ENCODE peak calls at places on chromosomes 12 and 14, in nine cellular contexts. One of them, this sample, is unnamed.
A peak's percentile ranks its signal among the peaks of the same experiment; 100 is the strongest.

GRCh38 chr12:77928078-77928477 is 97.4 kb downstream of the NAV3 start:
- DNase-seq in neural crest cell: no peak
- DNase-seq in kidney epithelial cell: no peak
- DNase-seq in SK-N-SH: no peak
- DNase-seq in left lung: no peak
- DNase-seq in MCF 10A: no peak
- DNase-seq in psoas muscle: no peak
- DNase-seq in fibroblast of the aortic adventitia: no peak
- DNase-seq in H9: no peak
- DNase-seq in this sample: no peak

GRCh38 chr14:49953196-49953595 is 60.3 kb downstream of the ARF6 start:
- DNase-seq in neural crest cell: no peak
- DNase-seq in kidney epithelial cell: no peak
- DNase-seq in SK-N-SH: no peak
- DNase-seq in left lung: no peak
- DNase-seq in MCF 10A: no peak
- DNase-seq in psoas muscle: no peak
- DNase-seq in fibroblast of the aortic adventitia: no peak
- DNase-seq in H9: no peak
- DNase-seq in this sample: no peak

GRCh38 chr14:71693373-71693772 is 238.9 kb upstream of the RGS6 start:
- DNase-seq in neural crest cell: no peak
- DNase-seq in kidney epithelial cell: no peak
- DNase-seq in SK-N-SH: peak; percentile 26
- DNase-seq in left lung: no peak
- DNase-seq in MCF 10A: no peak
- DNase-seq in psoas muscle: no peak
- DNase-seq in fibroblast of the aortic adventitia: peak; percentile 72
- DNase-seq in H9: no peak
- DNase-seq in this sample: no peak

GRCh38 chr14:54881761-54882401 is 20.7 kb downstream of the GCH1 start:
- DNase-seq in neural crest cell: no peak
- DNase-seq in kidney epithelial cell: no peak
- DNase-seq in SK-N-SH: no peak
- DNase-seq in left lung: no peak
- DNase-seq in MCF 10A: no peak
- DNase-seq in psoas muscle: no peak
- DNase-seq in fibroblast of the aortic adventitia: peak; percentile 56
- DNase-seq in H9: no peak
- DNase-seq in this sample: no peak

GRCh38 chr12:232731-233614 is 19.0 kb upstream of the SLC6A12 start:
- DNase-seq in neural crest cell: no peak
- DNase-seq in kidney epithelial cell: no peak
- DNase-seq in SK-N-SH: no peak
- DNase-seq in left lung: no peak
- DNase-seq in MCF 10A: no peak
- DNase-seq in psoas muscle: no peak
- DNase-seq in fibroblast of the aortic adventitia: no peak
- DNase-seq in H9: peak; percentile 36
- DNase-seq in this sample: peak; percentile 81

GRCh38 chr14:55807059-55807499 is 227.1 kb downstream of the KTN1 start:
- DNase-seq in neural crest cell: no peak
- DNase-seq in kidney epithelial cell: peak; percentile 41
- DNase-seq in SK-N-SH: peak; percentile 38
- DNase-seq in left lung: no peak
- DNase-seq in MCF 10A: peak; percentile 98
- DNase-seq in psoas muscle: peak; percentile 72
- DNase-seq in fibroblast of the aortic adventitia: peak; percentile 97
- DNase-seq in H9: no peak
- DNase-seq in this sample: no peak

GRCh38 chr12:66239295-66239694 is 50.3 kb downstream of the IRAK3 start:
- DNase-seq in neural crest cell: no peak
- DNase-seq in kidney epithelial cell: no peak
- DNase-seq in SK-N-SH: no peak
- DNase-seq in left lung: no peak
- DNase-seq in MCF 10A: no peak
- DNase-seq in psoas muscle: no peak
- DNase-seq in fibroblast of the aortic adventitia: no peak
- DNase-seq in H9: no peak
- DNase-seq in this sample: no peak

GRCh38 chr14:105867961-105868599 is 341.7 kb downstream of the TMEM121 start:
- DNase-seq in neural crest cell: no peak
- DNase-seq in kidney epithelial cell: no peak
- DNase-seq in SK-N-SH: no peak
- DNase-seq in left lung: peak; percentile 53
- DNase-seq in MCF 10A: no peak
- DNase-seq in psoas muscle: no peak
- DNase-seq in fibroblast of the aortic adventitia: no peak
- DNase-seq in H9: no peak
- DNase-seq in this sample: peak; percentile 1

GRCh38 chr12:105257321-105257728 is 21.4 kb upstream of the APPL2 start:
- DNase-seq in neural crest cell: no peak
- DNase-seq in kidney epithelial cell: peak; percentile 68
- DNase-seq in SK-N-SH: no peak
- DNase-seq in left lung: no peak
- DNase-seq in MCF 10A: peak; percentile 77
- DNase-seq in psoas muscle: no peak
- DNase-seq in fibroblast of the aortic adventitia: peak; percentile 93
- DNase-seq in H9: no peak
- DNase-seq in this sample: no peak

GRCh38 chr12:79662046-79662811 is 28.5 kb downstream of the PAWR start:
- DNase-seq in neural crest cell: no peak
- DNase-seq in kidney epithelial cell: no peak
- DNase-seq in SK-N-SH: no peak
- DNase-seq in left lung: no peak
- DNase-seq in MCF 10A: no peak
- DNase-seq in psoas muscle: no peak
- DNase-seq in fibroblast of the aortic adventitia: no peak
- DNase-seq in H9: no peak
- DNase-seq in this sample: no peak

GRCh38 chr12:74890237-74890599 is 319.4 kb downstream of the KCNC2 start:
- DNase-seq in neural crest cell: no peak
- DNase-seq in kidney epithelial cell: peak; percentile 80
- DNase-seq in SK-N-SH: no peak
- DNase-seq in left lung: no peak
- DNase-seq in MCF 10A: peak; percentile 82
- DNase-seq in psoas muscle: no peak
- DNase-seq in fibroblast of the aortic adventitia: peak; percentile 87
- DNase-seq in H9: no peak
- DNase-seq in this sample: no peak

GRCh38 chr12:75058228-75058627 is 151.4 kb downstream of the KCNC2 start:
- DNase-seq in neural crest cell: no peak
- DNase-seq in kidney epithelial cell: no peak
- DNase-seq in SK-N-SH: no peak
- DNase-seq in left lung: no peak
- DNase-seq in MCF 10A: no peak
- DNase-seq in psoas muscle: no peak
- DNase-seq in fibroblast of the aortic adventitia: peak; percentile 2
- DNase-seq in H9: no peak
- DNase-seq in this sample: no peak

GRCh38 chr12:93808169-93808899 is 131.2 kb downstream of the CRADD start:
- DNase-seq in neural crest cell: no peak
- DNase-seq in kidney epithelial cell: no peak
- DNase-seq in SK-N-SH: no peak
- DNase-seq in left lung: no peak
- DNase-seq in MCF 10A: no peak
- DNase-seq in psoas muscle: no peak
- DNase-seq in fibroblast of the aortic adventitia: no peak
- DNase-seq in H9: no peak
- DNase-seq in this sample: no peak

GRCh38 chr12:93803408-93803807 is 126.2 kb downstream of the CRADD start:
- DNase-seq in neural crest cell: no peak
- DNase-seq in kidney epithelial cell: peak; percentile 44
- DNase-seq in SK-N-SH: no peak
- DNase-seq in left lung: no peak
- DNase-seq in MCF 10A: peak; percentile 76
- DNase-seq in psoas muscle: no peak
- DNase-seq in fibroblast of the aortic adventitia: peak; percentile 90
- DNase-seq in H9: no peak
- DNase-seq in this sample: no peak

GRCh38 chr12:93805736-93806141 is 128.6 kb downstream of the CRADD start:
- DNase-seq in neural crest cell: no peak
- DNase-seq in kidney epithelial cell: peak; percentile 39
- DNase-seq in SK-N-SH: no peak
- DNase-seq in left lung: no peak
- DNase-seq in MCF 10A: no peak
- DNase-seq in psoas muscle: no peak
- DNase-seq in fibroblast of the aortic adventitia: no peak
- DNase-seq in H9: no peak
- DNase-seq in this sample: no peak

GRCh38 chr12:93804392-93805179 is 127.4 kb downstream of the CRADD start:
- DNase-seq in neural crest cell: no peak
- DNase-seq in kidney epithelial cell: no peak
- DNase-seq in SK-N-SH: no peak
- DNase-seq in left lung: no peak
- DNase-seq in MCF 10A: no peak
- DNase-seq in psoas muscle: no peak
- DNase-seq in fibroblast of the aortic adventitia: no peak
- DNase-seq in H9: no peak
- DNase-seq in this sample: no peak

GRCh38 chr12:93807354-93807753 is 130.2 kb downstream of the CRADD start:
- DNase-seq in neural crest cell: no peak
- DNase-seq in kidney epithelial cell: no peak
- DNase-seq in SK-N-SH: no peak
- DNase-seq in left lung: no peak
- DNase-seq in MCF 10A: no peak
- DNase-seq in psoas muscle: no peak
- DNase-seq in fibroblast of the aortic adventitia: no peak
- DNase-seq in H9: no peak
- DNase-seq in this sample: no peak
- TF ChIP-seq CTCF in neural crest cell: no peak
- TF ChIP-seq CTCF in kidney epithelial cell: no peak
- TF ChIP-seq CTCF in SK-N-SH: no peak
- TF ChIP-seq CTCF in left lung: no peak
- TF ChIP-seq CTCF in MCF 10A: no peak
- TF ChIP-seq CTCF in psoas muscle: no peak
- TF ChIP-seq CTCF in fibroblast of the aortic adventitia: no peak
- TF ChIP-seq CTCF in H9: no peak
- TF ChIP-seq CTCF in this sample: no peak

DNA sequence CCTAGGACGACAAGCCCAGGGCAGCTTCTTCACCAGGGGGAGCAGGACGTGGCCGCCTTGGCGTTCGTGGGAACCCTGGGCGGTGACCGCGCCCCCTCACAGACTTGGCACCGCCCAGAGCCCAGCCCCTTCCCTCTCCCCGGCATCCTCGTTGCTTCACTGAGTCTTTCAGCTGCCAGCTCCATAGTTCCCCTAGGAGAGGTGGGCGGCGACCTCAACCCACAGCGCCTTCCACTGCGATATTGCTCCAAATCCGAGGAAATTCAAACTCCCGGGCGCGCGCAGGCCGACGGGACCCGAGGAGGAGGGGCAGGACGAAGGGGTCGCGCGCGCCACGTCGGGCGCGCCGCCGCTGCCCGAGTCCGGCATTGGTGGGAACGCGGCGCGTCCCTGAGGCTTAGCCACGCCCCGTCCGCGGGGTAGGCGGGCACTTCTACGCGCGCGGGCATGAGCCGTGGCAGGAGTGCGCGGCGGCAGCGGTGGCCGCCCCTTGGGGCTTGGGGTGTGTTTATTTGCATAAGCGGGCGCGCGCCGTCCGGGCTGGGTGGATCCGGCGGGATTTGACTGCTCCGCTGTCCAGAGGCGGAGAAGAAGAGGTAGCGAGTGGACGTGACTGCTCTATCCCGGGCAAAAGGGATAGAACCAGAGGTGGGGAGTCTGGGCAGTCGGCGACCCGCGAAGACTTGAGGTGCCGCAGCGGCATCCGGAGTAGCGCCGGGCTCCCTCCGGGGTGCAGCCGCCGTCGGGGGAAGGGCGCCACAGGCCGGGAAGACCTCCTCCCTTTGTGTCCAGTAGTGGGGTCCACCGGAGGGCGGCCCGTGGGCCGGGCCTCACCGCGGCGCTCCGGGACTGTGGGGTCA is at the start of the genes APAF1 and IKBIP:
- DNase-seq in neural crest cell: peak; percentile 95
- DNase-seq in kidney epithelial cell: peak; percentile 68
- DNase-seq in SK-N-SH: peak; percentile 96
- DNase-seq in left lung: peak; percentile 100
- DNase-seq in MCF 10A: peak; percentile 97
- DNase-seq in psoas muscle: peak; percentile 98
- DNase-seq in fibroblast of the aortic adventitia: peak; percentile 93
- DNase-seq in H9: peak; percentile 97
- DNase-seq in this sample: peak; percentile 97
- TF ChIP-seq CTCF in neural crest cell: no peak
- TF ChIP-seq CTCF in kidney epithelial cell: no peak
- TF ChIP-seq CTCF in SK-N-SH: peak; percentile 1
- TF ChIP-seq CTCF in left lung: no peak
- TF ChIP-seq CTCF in MCF 10A: no peak
- TF ChIP-seq CTCF in psoas muscle: no peak
- TF ChIP-seq CTCF in fibroblast of the aortic adventitia: no peak
- TF ChIP-seq CTCF in H9: no peak
- TF ChIP-seq CTCF in this sample: no peak

GRCh38 chr12:47407730-47408129 is 298.1 kb downstream of the RPAP3 start:
- DNase-seq in neural crest cell: no peak
- DNase-seq in kidney epithelial cell: no peak
- DNase-seq in SK-N-SH: no peak
- DNase-seq in left lung: no peak
- DNase-seq in MCF 10A: no peak
- DNase-seq in psoas muscle: no peak
- DNase-seq in fibroblast of the aortic adventitia: no peak
- DNase-seq in H9: no peak
- DNase-seq in this sample: no peak

GRCh38 chr12:47409310-47409709 is 296.5 kb downstream of the RPAP3 start:
- DNase-seq in neural crest cell: no peak
- DNase-seq in kidney epithelial cell: no peak
- DNase-seq in SK-N-SH: no peak
- DNase-seq in left lung: no peak
- DNase-seq in MCF 10A: no peak
- DNase-seq in psoas muscle: no peak
- DNase-seq in fibroblast of the aortic adventitia: no peak
- DNase-seq in H9: no peak
- DNase-seq in this sample: no peak

GRCh38 chr12:47410862-47411261 is 295.0 kb downstream of the RPAP3 start:
- DNase-seq in neural crest cell: no peak
- DNase-seq in kidney epithelial cell: no peak
- DNase-seq in SK-N-SH: no peak
- DNase-seq in left lung: no peak
- DNase-seq in MCF 10A: no peak
- DNase-seq in psoas muscle: no peak
- DNase-seq in fibroblast of the aortic adventitia: no peak
- DNase-seq in H9: no peak
- DNase-seq in this sample: no peak

GRCh38 chr12:47410383-47410782 is 295.4 kb downstream of the RPAP3 start:
- DNase-seq in neural crest cell: no peak
- DNase-seq in kidney epithelial cell: no peak
- DNase-seq in SK-N-SH: no peak
- DNase-seq in left lung: no peak
- DNase-seq in MCF 10A: no peak
- DNase-seq in psoas muscle: no peak
- DNase-seq in fibroblast of the aortic adventitia: no peak
- DNase-seq in H9: no peak
- DNase-seq in this sample: no peak

GRCh38 chr12:47408171-47408871 is 297.5 kb downstream of the RPAP3 start:
- DNase-seq in neural crest cell: no peak
- DNase-seq in kidney epithelial cell: no peak
- DNase-seq in SK-N-SH: no peak
- DNase-seq in left lung: no peak
- DNase-seq in MCF 10A: peak; percentile 57
- DNase-seq in psoas muscle: no peak
- DNase-seq in fibroblast of the aortic adventitia: no peak
- DNase-seq in H9: peak; percentile 54
- DNase-seq in this sample: no peak
- TF ChIP-seq CTCF in neural crest cell: no peak
- TF ChIP-seq CTCF in kidney epithelial cell: peak; percentile 44
- TF ChIP-seq CTCF in SK-N-SH: peak; percentile 27
- TF ChIP-seq CTCF in left lung: peak; percentile 25
- TF ChIP-seq CTCF in MCF 10A: peak; percentile 29
- TF ChIP-seq CTCF in psoas muscle: no peak
- TF ChIP-seq CTCF in fibroblast of the aortic adventitia: no peak
- TF ChIP-seq CTCF in H9: peak; percentile 69
- TF ChIP-seq CTCF in this sample: peak; percentile 20

GRCh38 chr14:102086972-102087761 is at the start of gene HSP90AA1:
- DNase-seq in neural crest cell: peak; percentile 92
- DNase-seq in kidney epithelial cell: peak; percentile 57
- DNase-seq in SK-N-SH: peak; percentile 99
- DNase-seq in left lung: peak; percentile 99
- DNase-seq in MCF 10A: peak; percentile 90
- DNase-seq in psoas muscle: peak; percentile 95
- DNase-seq in fibroblast of the aortic adventitia: peak; percentile 88
- DNase-seq in H9: peak; percentile 90
- DNase-seq in this sample: peak; percentile 91
- TF ChIP-seq CTCF in neural crest cell: no peak
- TF ChIP-seq CTCF in kidney epithelial cell: peak; percentile 19
- TF ChIP-seq CTCF in SK-N-SH: peak; percentile 31
- TF ChIP-seq CTCF in left lung: no peak
- TF ChIP-seq CTCF in MCF 10A: no peak
- TF ChIP-seq CTCF in psoas muscle: peak; percentile 12
- TF ChIP-seq CTCF in fibroblast of the aortic adventitia: peak; percentile 8
- TF ChIP-seq CTCF in H9: no peak
- TF ChIP-seq CTCF in this sample: peak; percentile 31